ENCODE peak calls at places on chromosomes 16 and 17, in six cellular contexts. Z is PC-3, O is sigmoid colon, K is psoas muscle, B is vagina, U is prostate gland. I is an unnamed sample. For H3K4me1, the result is how much of the 10 kb centered on the place peaks cover.

GRCh38 chr16:86015606-86016005 is 116.6 kb downstream of the IRF8 start:
- DNase-seq in K (no peak), U (no peak), B (no peak), Z (no peak), O (peak), I (peak)

GRCh38 chr17:81967533-81968395 is 6.8 kb upstream of the NOTUM start:
- DNase-seq in O (peak), B (no peak), Z (peak), U (peak), K (peak), I (peak)

GRCh38 chr17:5123343-5124124 is 7.7 kb downstream of the USP6 start:
- DNase-seq in O (peak), K (no peak), Z (no peak), U (no peak), B (peak), I (peak)

GRCh38 chr17:56908061-56908542 is 5.7 kb downstream of the TRIM25 start:
- DNase-seq in U (no peak), Z (peak), B (no peak), O (no peak), K (peak), I (no peak)

GRCh38 chr16:49856741-49857330 is 924 bp upstream of the ZNF423 start:
- DNase-seq in O (peak), U (peak), K (peak), B (no peak), Z (peak), I (peak)

GRCh38 chr17:55710829-55711496 is 11.7 kb downstream of the TMEM100 start:
- DNase-seq in B (no peak), Z (no peak), U (no peak), K (no peak), O (no peak), I (no peak)

GRCh38 chr16:2145843-2146242 is 2.6 kb upstream of the RAB26 start:
- DNase-seq in B (no peak), O (no peak), U (no peak), K (no peak), Z (no peak), I (no peak)

GRCh38 chr17:64384253-64385186 is 6.1 kb downstream of the PECAM1 start:
- DNase-seq in U (no peak), Z (peak), B (no peak), K (no peak), O (no peak), I (peak)

GRCh38 chr17:50514936-50515702 is 6.9 kb downstream of the MYCBPAP start:
- DNase-seq in Z (no peak), O (peak), U (peak), B (no peak), K (no peak), I (peak)

GRCh38 chr16:59907671-59908070 is 1173.6 kb upstream of the GOT2 start:
- DNase-seq in Z (no peak), B (no peak), K (no peak), O (no peak), U (no peak), I (no peak)

GRCh38 chr17:66781135-66781534 is 53.8 kb upstream of the CACNG5 start:
- DNase-seq in B (no peak), O (no peak), U (no peak), Z (no peak), K (no peak), I (no peak)

GRCh38 chr16:70809392-70810060 is 8.6 kb upstream of the VAC14 start:
- DNase-seq in U (no peak), B (no peak), O (no peak), K (no peak), Z (no peak), I (no peak)

GRCh38 chr16:17963185-17963836 is 373.2 kb downstream of the NPIPA8 start:
- DNase-seq in K (no peak), O (no peak), B (no peak), U (no peak), Z (no peak), I (no peak)

GRCh38 chr16:88754912-88755744 is 29.9 kb downstream of the PIEZO1 start:
- DNase-seq in K (no peak), B (no peak), U (peak), Z (peak), O (no peak), I (no peak)

GRCh38 chr17:9984768-9985167 is 79.7 kb upstream of the RCVRN start:
- DNase-seq in Z (no peak), O (no peak), K (no peak), B (no peak), U (no peak), I (no peak)

GRCh38 chr16:616771-617586 is 13.8 kb upstream of the WFIKKN1 start:
- DNase-seq in Z (no peak), U (no peak), O (peak), K (no peak), B (no peak), I (no peak)

GRCh38 chr17:38888842-38889241 is 19.0 kb downstream of the LASP1 start:
- DNase-seq in B (no peak), U (no peak), K (no peak), O (no peak), Z (no peak), I (no peak)

GRCh38 chr16:11431915-11432465 is 86.7 kb downstream of the RMI2 start:
- DNase-seq in B (no peak), U (no peak), O (no peak), Z (no peak), K (no peak), I (no peak)

GRCh38 chr17:16926061-16926511 is 45.8 kb downstream of the TNFRSF13B start:
- DNase-seq in O (peak), U (no peak), B (no peak), Z (no peak), K (peak), I (no peak)

GRCh38 chr16:81277681-81278080 is 37.1 kb upstream of the GAN start:
- DNase-seq in U (peak), O (no peak), Z (peak), K (no peak), B (no peak), I (no peak)

GRCh38 chr16:81280393-81280792 is 34.4 kb upstream of the GAN start:
- DNase-seq in B (no peak), Z (peak), U (no peak), O (no peak), K (no peak), I (no peak)

GRCh38 chr16:81279375-81279774 is 35.4 kb upstream of the GAN start:
- DNase-seq in O (no peak), U (no peak), K (no peak), Z (peak), B (no peak), I (no peak)

GRCh38 chr16:81276323-81276722 is 37.8 kb downstream of the BCO1 start:
- DNase-seq in K (no peak), O (no peak), Z (no peak), U (no peak), B (no peak), I (no peak)

DNA sequence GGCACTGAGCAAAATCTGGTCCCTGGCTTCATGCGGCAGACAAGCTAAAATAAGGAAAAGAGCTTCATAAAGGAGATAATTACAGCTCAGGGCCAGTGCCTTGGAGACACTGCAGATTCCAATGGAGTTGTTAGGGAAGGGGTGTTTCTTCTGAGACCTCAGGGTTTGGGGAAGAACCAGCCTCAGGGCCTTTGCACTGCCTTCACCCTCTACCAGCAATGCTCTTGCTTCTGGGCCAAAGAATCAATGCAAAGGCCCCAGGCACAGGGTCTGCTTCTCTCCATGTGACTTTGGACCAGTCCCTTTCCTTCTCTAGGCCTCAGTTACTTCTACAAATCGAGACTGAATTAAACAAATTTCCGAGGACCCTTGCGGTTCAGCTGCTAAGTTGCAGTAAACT is 36.2 kb upstream of the GAN start:
- DNase-seq in B (no peak), O (no peak), Z (no peak), K (no peak), U (no peak), I (no peak)
- H3K4me3 ChIP-seq in B (no peak), O (no peak), Z (no peak), K (no peak), U (no peak), I (no peak)

GRCh38 chr17:27579304-27579703 is 51.7 kb upstream of the LGALS9 start:
- DNase-seq in Z (no peak), K (no peak), O (no peak), U (no peak), B (no peak), I (no peak)

GRCh38 chr17:27577124-27577761 is 53.7 kb upstream of the LGALS9 start:
- DNase-seq in B (no peak), Z (peak), O (no peak), U (no peak), K (peak), I (peak)

GRCh38 chr17:27577884-27578717 is 52.9 kb upstream of the LGALS9 start:
- DNase-seq in O (no peak), Z (no peak), K (no peak), B (no peak), U (no peak), I (no peak)

GRCh38 chr17:27579897-27580321 is 51.1 kb upstream of the LGALS9 start:
- DNase-seq in U (no peak), K (no peak), Z (peak), B (no peak), O (no peak), I (no peak)

DNA sequence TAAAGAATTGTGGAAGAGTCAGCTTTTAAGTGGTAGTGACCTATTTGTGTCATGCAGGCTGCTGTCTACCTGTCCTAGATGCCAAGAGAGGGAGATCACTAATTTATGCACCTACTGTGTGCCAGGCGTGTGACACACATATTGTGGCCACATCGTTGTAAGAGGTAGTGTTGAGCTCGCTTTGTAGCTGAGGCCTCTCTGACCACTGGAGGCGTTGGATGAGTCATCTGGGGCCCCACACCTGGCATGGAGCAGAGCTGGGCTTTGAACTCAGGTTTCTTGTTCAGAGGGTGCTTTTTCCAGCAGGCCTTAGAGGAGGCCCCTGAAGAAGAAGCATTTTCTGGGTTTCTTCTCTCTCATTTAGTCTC is 52.3 kb upstream of the LGALS9 start:
- DNase-seq in K (no peak), B (no peak), O (no peak), U (no peak), Z (no peak), I (no peak)
- H3K4me1 ChIP-seq in K (half or more), B (under half), O (under half), U (under half), Z (under half), I (under half)

DNA sequence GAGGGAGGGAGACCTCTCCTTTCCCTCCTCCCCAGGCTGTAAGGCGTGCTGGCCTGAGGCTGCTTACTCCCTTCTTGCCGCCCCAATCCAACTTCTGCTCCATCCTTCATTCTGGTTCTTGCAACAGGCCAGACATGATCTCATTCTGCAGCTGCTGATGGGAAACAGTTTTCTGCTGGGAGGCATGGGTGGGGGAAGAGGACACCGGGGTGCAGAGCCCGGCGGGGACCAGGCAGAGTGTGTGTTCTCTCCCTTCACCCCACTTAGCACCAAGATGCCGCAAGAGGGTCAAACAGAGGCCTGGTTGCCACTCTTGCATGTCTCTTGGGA is 1.4 kb downstream of the SARM1 start:
- DNase-seq in O (no peak), Z (no peak), B (no peak), U (no peak), K (no peak), I (no peak)
- H3K4me3 ChIP-seq in O (no peak), Z (no peak), B (peak), U (no peak), K (peak), I (no peak)

GRCh38 chr16:9098377-9099090 is 7.1 kb downstream of the HAPSTR1 start:
- DNase-seq in K (no peak), U (no peak), B (no peak), O (no peak), Z (no peak), I (peak)

GRCh38 chr16:9097266-9098219 is 6.1 kb downstream of the HAPSTR1 start:
- DNase-seq in O (no peak), U (no peak), K (no peak), B (no peak), Z (no peak), I (peak)

GRCh38 chr16:9095998-9096397 is 4.6 kb downstream of the HAPSTR1 start:
- DNase-seq in B (no peak), K (no peak), O (no peak), Z (no peak), U (no peak), I (no peak)

GRCh38 chr16:9096416-9096952 is 5.0 kb downstream of the HAPSTR1 start:
- DNase-seq in U (peak), O (no peak), Z (peak), K (no peak), B (no peak), I (no peak)

DNA sequence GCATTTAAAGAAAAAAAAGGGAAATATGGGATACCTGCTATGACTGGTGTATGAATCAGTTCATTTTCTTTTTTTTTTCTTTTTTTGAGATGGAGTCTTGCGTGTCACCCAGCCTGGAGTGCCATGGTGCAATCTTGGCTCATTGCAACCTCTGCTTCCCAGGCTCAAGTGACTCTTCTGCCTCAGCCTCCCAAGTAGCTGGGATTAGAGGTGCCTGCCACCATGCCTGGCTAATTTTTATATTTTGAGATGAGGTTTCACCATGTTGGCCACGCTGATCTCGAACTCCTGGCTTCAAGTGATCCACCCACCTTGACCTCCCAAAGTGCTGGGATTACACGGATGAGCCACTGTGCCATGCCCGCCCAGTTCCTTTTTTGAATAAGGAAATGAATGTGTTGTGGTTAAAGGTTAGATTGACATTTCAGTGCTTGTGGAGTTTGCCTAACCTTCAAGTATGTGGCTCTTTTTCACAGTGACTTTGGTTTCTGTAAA is 7.7 kb downstream of the HAPSTR1 start:
- DNase-seq in K (no peak), U (no peak), O (no peak), B (no peak), Z (peak), I (peak)
- H3K4me1 ChIP-seq in K (half or more), U (under half), O (under half), B (half or more), Z (under half), I (under half)

GRCh38 chr16:57096192-57096591 is 3.8 kb downstream of the CPNE2 start:
- DNase-seq in U (no peak), O (no peak), K (no peak), Z (no peak), B (no peak), I (no peak)

GRCh38 chr16:57093845-57094564 is 1.6 kb downstream of the CPNE2 start:
- DNase-seq in Z (peak), U (no peak), O (no peak), K (no peak), B (no peak), I (peak)

GRCh38 chr16:57092786-57093301 is 461 bp downstream of the CPNE2 start:
- DNase-seq in U (peak), Z (peak), O (no peak), B (no peak), K (peak), I (peak)

GRCh38 chr16:57096793-57097192 is 4.4 kb downstream of the CPNE2 start:
- DNase-seq in U (no peak), K (no peak), Z (no peak), O (no peak), B (no peak), I (no peak)

DNA sequence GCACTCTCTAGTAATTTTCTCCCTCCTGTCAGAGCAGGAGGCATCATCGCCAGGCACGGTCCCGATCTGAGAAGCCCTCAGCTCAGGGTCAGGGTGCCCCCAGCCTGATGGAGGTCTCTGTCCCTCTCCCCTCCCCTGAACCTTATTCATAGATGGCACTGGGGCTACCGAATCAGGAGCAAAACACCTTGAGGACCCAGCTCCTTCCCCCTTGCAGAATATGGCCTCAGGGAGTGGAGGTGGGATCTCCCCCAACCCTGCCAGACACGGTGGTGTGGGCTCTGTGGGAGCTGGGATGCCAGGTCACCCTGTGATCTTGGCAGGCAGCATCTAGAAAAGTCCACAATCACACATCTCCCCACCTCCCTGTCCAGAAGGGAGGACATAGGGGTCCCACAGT is 2.5 kb downstream of the CPNE2 start:
- DNase-seq in B (no peak), U (no peak), K (no peak), O (no peak), Z (no peak), I (peak)
- H3K4me3 ChIP-seq in B (no peak), U (no peak), K (no peak), O (no peak), Z (no peak), I (no peak)

GRCh38 chr17:6799738-6800137 is 23.7 kb downstream of the FBXO39 start:
- DNase-seq in B (no peak), O (no peak), K (no peak), Z (no peak), U (no peak), I (no peak)
- H3K4me1 ChIP-seq in B (under half), O (under half), K (under half), Z (under half), U (under half), I (under half)

GRCh38 chr16:47143329-47143676 is 442 bp downstream of the NETO2 start:
- DNase-seq in B (no peak), Z (peak), O (no peak), K (no peak), U (peak), I (peak)

GRCh38 chr16:47141773-47142468 is 1.8 kb downstream of the NETO2 start:
- DNase-seq in K (peak), U (peak), B (no peak), Z (peak), O (peak), I (peak)

GRCh38 chr16:47142469-47143328 is 1.0 kb downstream of the NETO2 start:
- DNase-seq in O (no peak), U (no peak), K (peak), B (no peak), Z (peak), I (peak)

GRCh38 chr16:47143677-47144558 is at the start of gene NETO2:
- DNase-seq in Z (peak), B (no peak), U (peak), O (no peak), K (peak), I (peak)

DNA sequence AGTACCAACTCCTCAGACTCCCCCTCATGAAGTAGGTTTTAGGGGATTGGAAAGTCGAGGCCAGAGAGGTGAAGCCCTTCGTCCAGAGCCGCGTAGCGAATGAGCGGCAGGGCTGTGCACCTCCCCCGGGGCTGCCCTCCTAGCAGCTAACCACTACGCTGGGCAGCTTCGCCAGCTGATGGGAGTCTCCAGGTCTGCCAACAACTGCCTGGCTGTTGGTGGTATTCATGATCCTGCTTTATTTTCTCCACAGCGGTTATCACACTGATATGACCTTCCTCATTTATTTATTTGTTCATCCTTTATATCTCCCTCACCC is 773 bp upstream of the NETO2 start:
- DNase-seq in O (no peak), K (no peak), U (no peak), B (no peak), Z (no peak), I (no peak)
- H3K4me3 ChIP-seq in O (peak), K (peak), U (peak), B (peak), Z (peak), I (peak)

GRCh38 chr16:66521227-66521626 is 28.7 kb downstream of the TK2 start:
- DNase-seq in K (no peak), B (no peak), O (no peak), U (no peak), Z (no peak), I (no peak)
- H3K4me1 ChIP-seq in K (under half), B (under half), O (under half), U (under half), Z (under half), I (under half)

DNA sequence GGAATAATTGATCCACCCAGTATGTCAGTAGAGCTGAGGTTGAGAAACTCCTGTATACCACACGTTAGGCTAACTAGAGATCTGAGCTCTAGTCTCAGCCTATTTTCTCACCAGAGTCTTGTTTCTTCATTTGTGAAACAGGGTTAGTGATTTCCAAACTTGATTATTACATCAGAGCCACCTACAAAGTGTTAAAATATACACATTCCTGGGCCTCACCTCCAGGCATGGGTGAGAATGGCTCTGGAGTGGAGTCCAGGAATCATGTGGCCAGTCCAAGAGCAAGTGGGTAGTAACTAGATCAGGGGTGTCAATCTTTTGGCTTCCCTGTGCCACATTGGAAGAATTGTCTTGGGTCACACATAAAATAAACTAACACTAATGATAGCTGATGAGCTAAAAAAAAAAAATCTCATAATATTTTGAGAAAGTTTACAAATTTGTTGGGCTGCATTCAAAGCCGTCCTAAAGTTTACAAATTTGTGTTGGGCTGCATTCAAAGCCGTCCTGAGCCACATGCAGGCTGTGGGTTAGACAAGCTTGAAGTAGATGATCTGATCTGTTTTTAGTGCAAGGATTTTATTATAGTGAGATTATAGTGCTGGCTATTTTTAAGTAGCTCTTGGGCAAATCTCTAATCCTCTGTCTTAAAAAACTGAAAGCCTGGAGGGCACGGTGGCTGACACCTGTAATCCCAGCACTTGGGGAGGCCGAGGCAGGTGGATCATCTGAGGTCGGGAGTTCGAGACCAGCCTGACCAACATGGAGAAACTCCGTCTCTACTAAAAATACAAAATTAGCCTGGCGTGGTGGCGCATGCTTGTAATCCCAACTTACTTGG is 20.4 kb downstream of the PRCD start:
- DNase-seq in U (no peak), K (no peak), O (no peak), B (no peak), Z (peak), I (no peak)
- H3K4me3 ChIP-seq in U (no peak), K (peak), O (no peak), B (no peak), Z (peak), I (no peak)